ENCODE peak calls at places on chromosomes 16 and 17, in five cellular contexts. One of them, this sample, is unnamed.

GRCh38 chr16:76653390-76654026 is 376.3 kb downstream of the CNTNAP4 start:
- DNase-seq in neuronal stem cell: peak
- DNase-seq in psoas muscle: no peak
- DNase-seq in uterus: no peak
- DNase-seq in effector memory CD4-positive, alpha-beta T cell: no peak
- DNase-seq in this sample: no peak

GRCh38 chr16:11586856-11587642 is at the start of gene LITAF:
- DNase-seq in neuronal stem cell: peak
- DNase-seq in psoas muscle: peak
- DNase-seq in uterus: peak
- DNase-seq in effector memory CD4-positive, alpha-beta T cell: peak
- DNase-seq in this sample: peak

GRCh38 chr16:20610192-20610891 is 34.2 kb upstream of the ACSM2B start:
- DNase-seq in neuronal stem cell: no peak
- DNase-seq in psoas muscle: no peak
- DNase-seq in uterus: no peak
- DNase-seq in effector memory CD4-positive, alpha-beta T cell: no peak
- DNase-seq in this sample: peak

GRCh38 chr17:39926588-39927100 is 757 bp downstream of the ORMDL3 start:
- DNase-seq in neuronal stem cell: peak
- DNase-seq in psoas muscle: no peak
- DNase-seq in uterus: peak
- DNase-seq in effector memory CD4-positive, alpha-beta T cell: peak
- DNase-seq in this sample: no peak

GRCh38 chr17:82213251-82214011 is 789 bp upstream of the CCDC57 start:
- DNase-seq in neuronal stem cell: no peak
- DNase-seq in psoas muscle: no peak
- DNase-seq in uterus: peak
- DNase-seq in effector memory CD4-positive, alpha-beta T cell: peak
- DNase-seq in this sample: peak

GRCh38 chr16:69886726-69887125 is 64.4 kb upstream of the CLEC18A start:
- DNase-seq in neuronal stem cell: no peak
- DNase-seq in psoas muscle: no peak
- DNase-seq in uterus: no peak
- DNase-seq in effector memory CD4-positive, alpha-beta T cell: no peak
- DNase-seq in this sample: no peak

GRCh38 chr17:49454050-49454449 is 39.4 kb upstream of the PHB1 start:
- DNase-seq in neuronal stem cell: peak
- DNase-seq in psoas muscle: no peak
- DNase-seq in uterus: no peak
- DNase-seq in effector memory CD4-positive, alpha-beta T cell: no peak
- DNase-seq in this sample: peak

GRCh38 chr17:12815642-12816141 is 26.4 kb downstream of the ARHGAP44 start:
- DNase-seq in neuronal stem cell: no peak
- DNase-seq in psoas muscle: no peak
- DNase-seq in uterus: no peak
- DNase-seq in effector memory CD4-positive, alpha-beta T cell: no peak
- DNase-seq in this sample: no peak

DNA sequence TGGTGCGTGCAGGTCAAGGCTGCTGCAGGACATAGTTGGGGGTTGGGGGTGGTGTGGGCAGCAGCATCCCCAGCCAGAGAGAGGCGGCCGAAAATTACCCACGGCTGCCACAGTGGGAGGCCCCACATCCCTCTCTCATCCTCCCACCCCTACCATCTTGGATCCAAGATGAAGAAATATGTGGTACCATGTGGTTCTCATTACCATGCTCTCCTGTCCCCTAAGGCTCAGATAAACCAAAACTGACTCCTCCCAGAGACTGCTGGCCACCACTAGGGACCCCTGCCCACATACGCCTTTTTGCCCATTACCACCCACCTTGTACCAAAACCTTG is 120.4 kb downstream of the HIC1 start:
- DNase-seq in neuronal stem cell: no peak
- DNase-seq in psoas muscle: no peak
- DNase-seq in uterus: no peak
- DNase-seq in effector memory CD4-positive, alpha-beta T cell: no peak
- DNase-seq in this sample: no peak
- H3K27ac ChIP-seq in neuronal stem cell: no peak
- H3K27ac ChIP-seq in psoas muscle: peak
- H3K27ac ChIP-seq in uterus: peak
- H3K27ac ChIP-seq in effector memory CD4-positive, alpha-beta T cell: no peak
- H3K27ac ChIP-seq in this sample: no peak

DNA sequence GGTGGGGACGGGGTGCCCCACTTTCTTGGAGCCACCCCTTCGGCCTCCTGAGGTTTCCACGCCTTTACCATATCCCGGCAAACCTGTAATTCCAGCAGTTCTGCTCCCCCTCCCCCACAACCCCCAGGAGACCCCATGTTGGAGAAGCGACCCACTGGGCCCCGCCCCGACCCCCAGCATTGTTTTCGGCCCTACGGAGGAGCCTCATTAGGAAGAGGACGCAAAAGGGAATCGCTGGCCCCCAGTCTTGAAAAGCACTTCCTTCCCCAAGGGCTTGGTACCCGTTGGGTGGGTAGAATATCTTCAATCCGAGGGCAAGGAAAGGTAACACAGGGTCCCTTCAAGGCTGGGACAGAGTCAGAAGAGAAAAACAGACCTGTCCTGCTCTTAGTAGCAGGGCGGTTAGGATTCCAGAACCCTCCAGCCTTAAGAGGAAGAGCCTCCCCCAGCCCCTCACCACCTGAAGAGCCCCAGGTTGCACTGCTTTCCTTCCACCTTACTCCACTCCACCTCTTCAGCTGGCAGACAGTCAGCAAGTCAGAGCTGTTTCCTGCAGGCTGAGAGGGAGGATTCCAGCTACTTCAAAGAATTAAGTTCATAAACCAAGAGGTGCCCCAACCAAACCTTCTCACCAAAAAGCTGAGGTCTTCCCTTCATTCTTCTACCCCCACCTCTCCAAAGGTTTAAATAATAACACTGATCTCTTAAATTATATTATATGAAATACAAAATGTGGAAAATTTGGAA is 803 bp upstream of the TLCD2 start:
- DNase-seq in neuronal stem cell: no peak
- DNase-seq in psoas muscle: no peak
- DNase-seq in uterus: no peak
- DNase-seq in effector memory CD4-positive, alpha-beta T cell: no peak
- DNase-seq in this sample: no peak
- H3K27ac ChIP-seq in neuronal stem cell: no peak
- H3K27ac ChIP-seq in psoas muscle: peak
- H3K27ac ChIP-seq in uterus: peak
- H3K27ac ChIP-seq in effector memory CD4-positive, alpha-beta T cell: no peak
- H3K27ac ChIP-seq in this sample: no peak

GRCh38 chr17:75814900-75815373 is 29.3 kb downstream of the UNC13D start:
- DNase-seq in neuronal stem cell: no peak
- DNase-seq in psoas muscle: peak
- DNase-seq in uterus: no peak
- DNase-seq in effector memory CD4-positive, alpha-beta T cell: no peak
- DNase-seq in this sample: no peak

GRCh38 chr17:75815399-75815798 is 28.8 kb downstream of the UNC13D start:
- DNase-seq in neuronal stem cell: no peak
- DNase-seq in psoas muscle: no peak
- DNase-seq in uterus: no peak
- DNase-seq in effector memory CD4-positive, alpha-beta T cell: no peak
- DNase-seq in this sample: no peak

GRCh38 chr17:75812096-75813001 is 27.7 kb downstream of the UNK start:
- DNase-seq in neuronal stem cell: no peak
- DNase-seq in psoas muscle: no peak
- DNase-seq in uterus: no peak
- DNase-seq in effector memory CD4-positive, alpha-beta T cell: no peak
- DNase-seq in this sample: no peak

GRCh38 chr17:75814021-75814395 is 29.4 kb downstream of the UNK start:
- DNase-seq in neuronal stem cell: no peak
- DNase-seq in psoas muscle: peak
- DNase-seq in uterus: no peak
- DNase-seq in effector memory CD4-positive, alpha-beta T cell: no peak
- DNase-seq in this sample: no peak

GRCh38 chr17:75813081-75814020 is 28.7 kb downstream of the UNK start:
- DNase-seq in neuronal stem cell: no peak
- DNase-seq in psoas muscle: no peak
- DNase-seq in uterus: no peak
- DNase-seq in effector memory CD4-positive, alpha-beta T cell: no peak
- DNase-seq in this sample: no peak
- H3K27ac ChIP-seq in neuronal stem cell: no peak
- H3K27ac ChIP-seq in psoas muscle: no peak
- H3K27ac ChIP-seq in uterus: no peak
- H3K27ac ChIP-seq in effector memory CD4-positive, alpha-beta T cell: no peak
- H3K27ac ChIP-seq in this sample: no peak

DNA sequence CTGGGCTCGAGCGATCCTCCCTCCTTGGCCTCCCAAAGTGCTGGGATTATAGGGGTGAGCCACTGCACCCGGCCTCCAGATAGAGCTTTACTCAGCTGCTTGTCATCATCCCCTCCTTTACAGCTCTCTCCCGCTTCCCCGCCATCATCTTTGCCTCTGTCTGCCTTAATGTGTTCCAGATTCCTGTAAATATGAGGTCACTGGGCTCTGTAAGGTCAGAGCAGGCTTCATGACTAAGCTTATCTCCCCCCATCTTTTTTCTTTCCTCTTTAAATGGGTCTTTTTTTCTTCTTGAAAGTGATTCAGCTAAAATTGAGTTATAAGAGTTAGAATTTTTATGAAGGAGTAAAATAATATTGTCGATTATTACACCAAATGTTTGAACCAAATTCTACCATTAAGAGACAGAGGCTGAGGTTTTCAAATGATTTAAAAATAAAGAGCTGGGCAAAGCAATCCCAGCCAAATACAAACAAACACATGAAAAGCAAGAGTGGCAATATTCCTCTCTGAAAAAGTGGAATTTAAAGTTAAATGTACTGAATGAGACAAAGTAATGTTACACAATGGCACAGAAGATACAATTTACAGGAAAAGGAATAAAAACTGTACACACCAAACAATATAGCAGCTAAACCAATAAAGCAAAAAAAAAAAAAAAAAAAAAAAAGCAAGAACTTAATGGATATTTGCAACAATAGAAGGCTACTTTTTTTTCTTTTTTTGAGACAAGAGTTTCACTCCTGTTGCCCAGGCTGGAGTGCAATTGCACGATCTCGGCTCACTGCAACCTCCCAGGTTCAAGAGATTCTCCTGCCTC is 62.1 kb downstream of the CRISPLD2 start:
- DNase-seq in neuronal stem cell: no peak
- DNase-seq in psoas muscle: peak
- DNase-seq in uterus: peak
- DNase-seq in effector memory CD4-positive, alpha-beta T cell: no peak
- DNase-seq in this sample: no peak
- H3K27ac ChIP-seq in neuronal stem cell: no peak
- H3K27ac ChIP-seq in psoas muscle: no peak
- H3K27ac ChIP-seq in uterus: peak
- H3K27ac ChIP-seq in effector memory CD4-positive, alpha-beta T cell: no peak
- H3K27ac ChIP-seq in this sample: no peak

DNA sequence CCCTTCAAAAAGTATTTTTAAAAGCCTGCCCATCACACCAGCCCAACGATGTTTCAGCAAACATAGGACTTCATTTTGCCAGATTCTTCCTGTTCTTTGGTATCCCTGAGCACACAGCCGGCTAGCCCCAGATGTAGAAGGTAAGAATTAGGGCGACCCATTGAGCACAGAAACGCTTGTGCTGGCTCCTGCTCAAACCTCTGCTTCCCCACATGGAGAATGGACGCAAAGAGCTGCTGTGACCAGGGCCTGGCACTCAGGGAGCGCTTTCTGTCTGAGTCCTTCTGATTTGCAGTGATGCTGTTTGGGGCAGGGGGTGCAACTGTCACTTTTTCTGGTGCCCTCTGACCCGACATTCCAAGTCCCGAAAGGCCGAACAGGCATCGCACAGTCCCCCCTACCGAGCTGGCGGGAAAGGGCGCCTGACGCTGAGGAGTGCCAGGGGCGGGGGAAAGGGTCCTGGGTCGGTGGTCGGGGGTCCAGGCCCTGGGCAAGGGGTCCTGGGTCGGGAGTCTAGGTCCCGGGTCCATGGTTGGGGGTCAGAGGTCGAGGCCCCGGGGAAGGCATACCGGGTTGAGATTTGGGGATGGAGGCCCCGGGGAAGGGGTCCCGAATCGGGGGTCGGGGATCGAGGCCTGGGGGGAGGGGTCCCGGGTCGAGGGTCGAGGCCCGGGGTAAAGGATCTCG is 930 bp downstream of the CHMP1A start:
- DNase-seq in neuronal stem cell: no peak
- DNase-seq in psoas muscle: no peak
- DNase-seq in uterus: no peak
- DNase-seq in effector memory CD4-positive, alpha-beta T cell: no peak
- DNase-seq in this sample: no peak
- H3K27ac ChIP-seq in neuronal stem cell: no peak
- H3K27ac ChIP-seq in psoas muscle: peak
- H3K27ac ChIP-seq in uterus: no peak
- H3K27ac ChIP-seq in effector memory CD4-positive, alpha-beta T cell: peak
- H3K27ac ChIP-seq in this sample: no peak

GRCh38 chr16:50165473-50165872 is 12.4 kb downstream of the TENT4B start:
- DNase-seq in neuronal stem cell: no peak
- DNase-seq in psoas muscle: no peak
- DNase-seq in uterus: no peak
- DNase-seq in effector memory CD4-positive, alpha-beta T cell: no peak
- DNase-seq in this sample: no peak

GRCh38 chr16:50155925-50156324 is 2.8 kb downstream of the TENT4B start:
- DNase-seq in neuronal stem cell: no peak
- DNase-seq in psoas muscle: no peak
- DNase-seq in uterus: no peak
- DNase-seq in effector memory CD4-positive, alpha-beta T cell: no peak
- DNase-seq in this sample: no peak

GRCh38 chr16:50156590-50156989 is 3.5 kb downstream of the TENT4B start:
- DNase-seq in neuronal stem cell: no peak
- DNase-seq in psoas muscle: no peak
- DNase-seq in uterus: no peak
- DNase-seq in effector memory CD4-positive, alpha-beta T cell: no peak
- DNase-seq in this sample: no peak

GRCh38 chr16:50161950-50162349 is 8.8 kb downstream of the TENT4B start:
- DNase-seq in neuronal stem cell: no peak
- DNase-seq in psoas muscle: no peak
- DNase-seq in uterus: no peak
- DNase-seq in effector memory CD4-positive, alpha-beta T cell: no peak
- DNase-seq in this sample: no peak

GRCh38 chr16:50160495-50161164 is 7.5 kb downstream of the TENT4B start:
- DNase-seq in neuronal stem cell: no peak
- DNase-seq in psoas muscle: no peak
- DNase-seq in uterus: no peak
- DNase-seq in effector memory CD4-positive, alpha-beta T cell: no peak
- DNase-seq in this sample: no peak
- H3K27ac ChIP-seq in neuronal stem cell: no peak
- H3K27ac ChIP-seq in psoas muscle: no peak
- H3K27ac ChIP-seq in uterus: no peak
- H3K27ac ChIP-seq in effector memory CD4-positive, alpha-beta T cell: no peak
- H3K27ac ChIP-seq in this sample: no peak

DNA sequence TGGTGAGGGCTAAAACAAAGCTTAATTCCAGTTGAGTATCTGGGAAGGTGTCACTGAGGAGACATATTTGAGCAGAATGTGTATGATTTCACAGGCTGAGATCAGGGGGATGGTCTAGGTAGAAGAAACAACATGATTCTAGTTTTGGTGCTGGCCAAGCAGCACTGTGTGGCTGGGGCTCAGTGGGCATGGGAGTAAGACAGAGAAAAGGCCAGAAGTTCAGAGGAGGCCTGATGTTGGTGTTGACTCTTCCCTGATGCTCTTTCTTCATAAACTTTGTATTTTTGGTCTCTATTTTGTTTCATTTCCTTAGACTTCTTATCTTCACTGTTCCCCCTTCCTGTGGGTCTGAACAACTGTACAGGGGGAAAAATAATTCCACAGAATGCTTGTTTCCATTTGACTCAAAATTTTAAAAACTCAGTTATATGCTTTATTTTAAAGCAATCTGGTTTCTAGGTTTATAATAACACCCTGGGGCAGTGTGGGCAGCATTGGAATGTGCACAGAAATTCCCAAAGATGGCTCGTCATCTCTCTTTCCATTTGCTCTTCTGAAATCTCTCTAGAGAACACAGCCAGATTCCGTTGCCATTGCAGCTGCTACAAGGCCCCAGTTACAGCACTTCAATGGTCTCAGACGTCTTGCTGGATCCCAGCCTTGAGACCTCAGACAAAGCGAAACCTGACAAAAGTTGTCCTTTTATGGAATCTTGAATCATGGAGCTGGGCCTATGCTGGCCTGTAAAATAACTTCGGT is 68.3 kb downstream of the SNX11 start:
- DNase-seq in neuronal stem cell: no peak
- DNase-seq in psoas muscle: no peak
- DNase-seq in uterus: no peak
- DNase-seq in effector memory CD4-positive, alpha-beta T cell: no peak
- DNase-seq in this sample: no peak
- H3K27ac ChIP-seq in neuronal stem cell: no peak
- H3K27ac ChIP-seq in psoas muscle: no peak
- H3K27ac ChIP-seq in uterus: no peak
- H3K27ac ChIP-seq in effector memory CD4-positive, alpha-beta T cell: no peak
- H3K27ac ChIP-seq in this sample: no peak